ENCODE peak calls at places on chromosomes 6 and 20, in nine cellular contexts. U is transverse colon, E is breast epithelium, T is HepG2, I is upper lobe of left lung, A is endothelial cell of umbilical vein, X is K562, O is GM12878, B is suprapubic skin. K is an unnamed sample.

GRCh38 chr6:106630366-106630765 is 988 bp downstream of the QRSL1 start:
- DNase-seq in E (no peak), B (no peak), I (no peak), A (no peak), T (no peak), O (no peak), U (no peak), X (peak), K (no peak)

GRCh38 chr6:36387440-36388303 is at the start of gene ETV7:
- DNase-seq in U (peak), E (no peak), A (no peak), T (no peak), I (peak), O (no peak), B (no peak), X (no peak), K (no peak)

GRCh38 chr6:4368649-4369048 is 233.3 kb upstream of the ECI2 start:
- DNase-seq in O (no peak), T (no peak), X (no peak), B (no peak), I (no peak), A (no peak), U (no peak), E (no peak), K (no peak)

GRCh38 chr6:117976030-117976651 is 69.1 kb downstream of the SLC35F1 start:
- DNase-seq in X (peak), B (no peak), U (no peak), T (peak), I (no peak), A (peak), O (no peak), E (no peak), K (no peak)

GRCh38 chr6:121093928-121094327 is 240.4 kb downstream of the TBC1D32 start:
- DNase-seq in X (no peak), I (no peak), E (no peak), A (no peak), T (no peak), O (no peak), B (no peak), U (no peak), K (no peak)

GRCh38 chr6:105178110-105178509 is 1.7 kb downstream of the POPDC3 start:
- DNase-seq in T (no peak), B (no peak), E (no peak), A (no peak), I (no peak), U (no peak), O (no peak), X (no peak), K (no peak)

GRCh38 chr20:54257090-54257816 is 49.4 kb downstream of the PFDN4 start:
- DNase-seq in I (no peak), U (no peak), E (no peak), X (no peak), B (no peak), O (no peak), T (no peak), A (no peak), K (no peak)

GRCh38 chr20:35663813-35664543 is 722 bp downstream of the CPNE1 start:
- DNase-seq in E (no peak), A (peak), X (peak), I (peak), U (peak), O (no peak), B (peak), T (peak), K (no peak)

GRCh38 chr6:140541288-140541687 is 1166.8 kb upstream of the CITED2 start:
- DNase-seq in E (no peak), U (no peak), O (no peak), A (no peak), X (no peak), I (no peak), T (no peak), B (no peak), K (no peak)

GRCh38 chr20:33401922-33402369 is 627 bp upstream of the CDK5RAP1 start:
- DNase-seq in O (no peak), B (no peak), U (no peak), A (no peak), T (no peak), E (no peak), X (peak), I (no peak), K (no peak)

GRCh38 chr20:43409041-43409913 is 48.4 kb upstream of the SRSF6 start:
- DNase-seq in X (peak), O (peak), T (peak), B (no peak), U (no peak), A (peak), E (no peak), I (no peak), K (no peak)

GRCh38 chr20:35901678-35902544 is 52.4 kb downstream of the SCAND1 start:
- DNase-seq in T (peak), O (no peak), X (peak), U (no peak), A (peak), B (no peak), I (no peak), E (no peak), K (no peak)

GRCh38 chr20:53220482-53221307 is 248.5 kb downstream of the TSHZ2 start:
- DNase-seq in B (no peak), A (no peak), O (no peak), U (no peak), I (no peak), X (no peak), T (no peak), E (no peak), K (no peak)

GRCh38 chr6:3750324-3751018 is 1.0 kb downstream of the PXDC1 start:
- DNase-seq in O (no peak), E (peak), T (peak), U (peak), B (peak), A (peak), X (peak), I (peak), K (no peak)

GRCh38 chr6:19836799-19837510 is at the start of gene ID4:
- DNase-seq in O (no peak), X (no peak), E (peak), U (peak), I (peak), B (peak), A (peak), T (no peak), K (peak)

GRCh38 chr6:19835605-19836004 is 1.6 kb upstream of the ID4 start:
- DNase-seq in E (no peak), X (no peak), I (no peak), B (no peak), A (no peak), O (no peak), T (no peak), U (no peak), K (no peak)

GRCh38 chr6:19837511-19838441 is 606 bp downstream of the ID4 start:
- DNase-seq in I (peak), X (no peak), A (peak), O (no peak), B (peak), E (peak), U (peak), T (peak), K (no peak)

GRCh38 chr6:19833947-19834346 is 3.2 kb upstream of the ID4 start:
- DNase-seq in E (no peak), U (no peak), T (peak), O (no peak), A (no peak), B (no peak), X (no peak), I (peak), K (no peak)

DNA sequence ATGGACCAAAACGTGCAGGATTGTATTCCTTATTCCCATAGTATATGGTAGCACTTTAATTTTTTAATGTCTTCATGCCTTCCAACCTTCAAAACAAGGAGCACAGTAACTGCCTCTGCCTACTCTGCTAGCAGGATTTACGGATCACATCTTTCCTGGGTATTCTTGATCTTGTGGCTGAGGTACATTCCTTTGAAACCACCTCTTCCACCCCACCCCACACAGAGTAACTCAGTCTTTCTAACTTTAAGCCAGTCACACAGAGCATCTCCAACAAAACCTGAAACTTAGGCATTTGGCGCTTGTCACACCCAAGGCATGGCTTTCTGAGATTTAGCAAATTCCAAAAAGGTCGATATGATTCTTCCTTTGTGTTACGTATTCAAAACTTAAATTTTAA is 2.3 kb upstream of the ID4 start:
- DNase-seq in E (no peak), T (no peak), U (no peak), O (no peak), I (no peak), B (no peak), A (no peak), X (no peak), K (no peak)
- H3K4me3 ChIP-seq in E (no peak), T (no peak), U (no peak), O (no peak), I (no peak), B (no peak), A (no peak), X (no peak), K (no peak)

DNA sequence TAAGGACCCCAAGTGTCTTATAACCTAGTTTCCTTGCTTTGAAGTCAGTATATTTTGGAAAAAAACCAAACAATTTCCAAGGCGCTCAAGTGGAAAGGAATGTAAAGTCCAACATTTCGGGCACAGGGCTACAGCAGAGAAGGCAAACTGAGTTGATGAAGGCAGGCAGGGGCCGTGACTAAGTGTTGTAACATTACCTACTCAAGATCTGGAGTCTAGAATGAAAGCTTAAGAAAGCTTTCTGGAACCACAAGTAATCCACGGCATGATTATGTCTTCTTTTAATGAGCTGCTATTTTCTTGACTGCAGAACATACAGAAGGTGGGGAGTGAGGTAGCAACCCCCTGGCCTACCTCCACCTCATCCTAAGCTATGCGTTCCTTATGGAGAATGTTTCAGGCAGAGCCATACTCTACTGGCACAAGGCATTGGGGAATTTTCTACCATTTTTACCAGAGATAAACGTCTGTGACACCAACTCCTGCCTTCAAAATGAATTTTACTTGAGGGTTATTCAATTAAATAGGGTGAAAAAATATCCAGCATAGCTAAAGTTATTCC is 4.3 kb downstream of the PPP1R10 start:
- DNase-seq in I (peak), O (no peak), B (no peak), E (no peak), U (no peak), T (no peak), X (no peak), A (no peak), K (no peak)
- TF ChIP-seq POLR2A in I (no peak), O (peak), B (no peak), E (no peak), U (no peak), T (peak), X (peak), A (peak), K (no peak)

GRCh38 chr20:63702751-63703470 is 4.9 kb downstream of the ARFRP1 start:
- DNase-seq in E (no peak), U (no peak), X (peak), O (no peak), B (peak), I (no peak), T (no peak), A (no peak), K (no peak)
- TF ChIP-seq POLR2AphosphoS5 in E (no peak), U (no peak), X (no peak), O (no peak), B (no peak), I (no peak), T (peak), A (no peak), K (no peak)

GRCh38 chr20:1265226-1265915 is 723 bp upstream of the SNPH start:
- DNase-seq in B (no peak), A (no peak), I (no peak), E (no peak), T (no peak), X (peak), O (no peak), U (no peak), K (no peak)
- H3K4me3 ChIP-seq in B (peak), A (no peak), I (peak), E (peak), T (no peak), X (peak), O (peak), U (peak), K (peak)

GRCh38 chr6:156701961-156702360 is 75.2 kb upstream of the ARID1B start:
- DNase-seq in A (no peak), U (no peak), E (no peak), B (no peak), I (no peak), O (no peak), T (no peak), X (no peak), K (no peak)

GRCh38 chr6:156698239-156699016 is 78.8 kb upstream of the ARID1B start:
- DNase-seq in U (peak), A (no peak), I (no peak), T (no peak), E (no peak), X (no peak), B (no peak), O (peak), K (no peak)

GRCh38 chr6:156697224-156697623 is 80.0 kb upstream of the ARID1B start:
- DNase-seq in E (no peak), I (no peak), B (no peak), A (no peak), U (no peak), O (peak), T (no peak), X (no peak), K (no peak)

GRCh38 chr6:156700440-156701057 is 76.6 kb upstream of the ARID1B start:
- DNase-seq in O (no peak), B (no peak), E (no peak), I (no peak), X (no peak), A (no peak), U (no peak), T (no peak), K (no peak)

GRCh38 chr6:156699017-156699421 is 78.2 kb upstream of the ARID1B start:
- DNase-seq in T (no peak), B (no peak), X (no peak), O (peak), I (no peak), U (no peak), A (peak), E (no peak), K (no peak)
- TF ChIP-seq POLR2A in T (no peak), B (no peak), X (no peak), O (no peak), I (no peak), U (no peak), A (no peak), E (no peak), K (no peak)

GRCh38 chr6:161228911-161229591 is 44.8 kb downstream of the AGPAT4 start:
- DNase-seq in X (peak), T (no peak), E (no peak), O (no peak), A (peak), U (no peak), B (no peak), I (no peak), K (no peak)
- TF ChIP-seq POLR2AphosphoS5 in X (peak), T (no peak), E (no peak), O (no peak), A (no peak), U (no peak), B (no peak), I (no peak), K (no peak)

GRCh38 chr6:151475653-151476523 is 17.9 kb upstream of the CCDC170 start:
- DNase-seq in U (peak), O (no peak), A (peak), X (peak), E (no peak), B (no peak), T (peak), I (peak), K (no peak)
- H3K4me3 ChIP-seq in U (no peak), O (peak), A (no peak), X (no peak), E (no peak), B (no peak), T (no peak), I (peak), K (no peak)

GRCh38 chr6:52976591-52977035 is 18.5 kb downstream of the GSTA4 start:
- DNase-seq in X (no peak), B (no peak), T (no peak), I (peak), A (no peak), U (peak), O (no peak), E (no peak), K (no peak)
- TF ChIP-seq POLR2A in X (no peak), B (no peak), T (no peak), I (no peak), A (no peak), U (no peak), O (no peak), E (no peak), K (no peak)

GRCh38 chr6:43770417-43771209 is 602 bp downstream of the VEGFA start:
- DNase-seq in U (peak), A (peak), I (peak), O (no peak), B (no peak), E (peak), X (peak), T (peak), K (no peak)
- TF ChIP-seq POLR2AphosphoS5 in U (no peak), A (peak), I (no peak), O (no peak), B (no peak), E (no peak), X (peak), T (no peak), K (no peak)